ENCODE peak calls at places on chromosomes 2 and 18, in six cellular contexts. One of them, this sample, is unnamed.

GRCh38 chr2:211867845-211868361 is 670.7 kb downstream of the ERBB4 start:
- DNase-seq in stimulated activated naive CD4-positive, alpha-beta T cell: no peak
- DNase-seq in hypothalamus: no peak
- DNase-seq in Panc1: no peak
- DNase-seq in GM04504: no peak
- DNase-seq in neural crest cell: no peak
- DNase-seq in this sample: no peak

GRCh38 chr2:222709191-222709891 is 37.9 kb downstream of the MOGAT1 start:
- DNase-seq in stimulated activated naive CD4-positive, alpha-beta T cell: no peak
- DNase-seq in hypothalamus: peak; percentile 73
- DNase-seq in Panc1: peak; percentile 60
- DNase-seq in GM04504: peak; percentile 86
- DNase-seq in neural crest cell: peak; percentile 66
- DNase-seq in this sample: no peak

GRCh38 chr18:49031511-49032188 is 80.9 kb upstream of the SMAD7 start:
- DNase-seq in stimulated activated naive CD4-positive, alpha-beta T cell: peak; percentile 55
- DNase-seq in hypothalamus: no peak
- DNase-seq in Panc1: no peak
- DNase-seq in GM04504: no peak
- DNase-seq in neural crest cell: no peak
- DNase-seq in this sample: no peak

GRCh38 chr2:182038579-182038978 is 52.9 kb downstream of the PPP1R1C start:
- DNase-seq in stimulated activated naive CD4-positive, alpha-beta T cell: no peak
- DNase-seq in hypothalamus: no peak
- DNase-seq in Panc1: no peak
- DNase-seq in GM04504: peak; percentile 30
- DNase-seq in neural crest cell: no peak
- DNase-seq in this sample: no peak

GRCh38 chr2:68448671-68449394 is 18.3 kb downstream of the FBXO48 start:
- DNase-seq in stimulated activated naive CD4-positive, alpha-beta T cell: peak; percentile 48
- DNase-seq in hypothalamus: no peak
- DNase-seq in Panc1: no peak
- DNase-seq in GM04504: no peak
- DNase-seq in neural crest cell: no peak
- DNase-seq in this sample: no peak

GRCh38 chr2:219072741-219073140 is 12.0 kb upstream of the IHH start:
- DNase-seq in stimulated activated naive CD4-positive, alpha-beta T cell: no peak
- DNase-seq in hypothalamus: no peak
- DNase-seq in Panc1: no peak
- DNase-seq in GM04504: no peak
- DNase-seq in neural crest cell: no peak
- DNase-seq in this sample: no peak

GRCh38 chr2:159034728-159035127 is 66.3 kb downstream of the TANC1 start:
- DNase-seq in stimulated activated naive CD4-positive, alpha-beta T cell: no peak
- DNase-seq in hypothalamus: no peak
- DNase-seq in Panc1: no peak
- DNase-seq in GM04504: no peak
- DNase-seq in neural crest cell: no peak
- DNase-seq in this sample: peak; percentile 59

GRCh38 chr2:138722316-138722715 is 57.9 kb downstream of the NXPH2 start:
- DNase-seq in stimulated activated naive CD4-positive, alpha-beta T cell: no peak
- DNase-seq in hypothalamus: no peak
- DNase-seq in Panc1: no peak
- DNase-seq in GM04504: no peak
- DNase-seq in neural crest cell: no peak
- DNase-seq in this sample: no peak

GRCh38 chr2:88452151-88452851 is at the start of gene FOXI3:
- DNase-seq in stimulated activated naive CD4-positive, alpha-beta T cell: no peak
- DNase-seq in hypothalamus: no peak
- DNase-seq in Panc1: no peak
- DNase-seq in GM04504: no peak
- DNase-seq in neural crest cell: no peak
- DNase-seq in this sample: peak; percentile 76

GRCh38 chr2:74735544-74735943 is 81.5 kb downstream of the SEMA4F start:
- DNase-seq in stimulated activated naive CD4-positive, alpha-beta T cell: no peak
- DNase-seq in hypothalamus: no peak
- DNase-seq in Panc1: no peak
- DNase-seq in GM04504: no peak
- DNase-seq in neural crest cell: no peak
- DNase-seq in this sample: peak; percentile 67

GRCh38 chr2:135913726-135914365 is 37.6 kb upstream of the MCM6 start:
- DNase-seq in stimulated activated naive CD4-positive, alpha-beta T cell: peak; percentile 74
- DNase-seq in hypothalamus: no peak
- DNase-seq in Panc1: peak; percentile 12
- DNase-seq in GM04504: no peak
- DNase-seq in neural crest cell: peak; percentile 42
- DNase-seq in this sample: peak; percentile 44

GRCh38 chr2:37582371-37582770 is 89.1 kb downstream of the CDC42EP3 start:
- DNase-seq in stimulated activated naive CD4-positive, alpha-beta T cell: no peak
- DNase-seq in hypothalamus: no peak
- DNase-seq in Panc1: no peak
- DNase-seq in GM04504: no peak
- DNase-seq in neural crest cell: no peak
- DNase-seq in this sample: no peak

GRCh38 chr2:202084265-202084664 is 11.2 kb downstream of the KIAA2012 start:
- DNase-seq in stimulated activated naive CD4-positive, alpha-beta T cell: no peak
- DNase-seq in hypothalamus: no peak
- DNase-seq in Panc1: no peak
- DNase-seq in GM04504: peak; percentile 29
- DNase-seq in neural crest cell: no peak
- DNase-seq in this sample: peak; percentile 83

GRCh38 chr2:96950391-96951124 is 35.8 kb downstream of the FAM178B start:
- DNase-seq in stimulated activated naive CD4-positive, alpha-beta T cell: no peak
- DNase-seq in hypothalamus: no peak
- DNase-seq in Panc1: no peak
- DNase-seq in GM04504: no peak
- DNase-seq in neural crest cell: no peak
- DNase-seq in this sample: no peak

GRCh38 chr2:16744521-16744920 is 78.9 kb upstream of the CYRIA start:
- DNase-seq in stimulated activated naive CD4-positive, alpha-beta T cell: no peak
- DNase-seq in hypothalamus: no peak
- DNase-seq in Panc1: no peak
- DNase-seq in GM04504: no peak
- DNase-seq in neural crest cell: no peak
- DNase-seq in this sample: no peak

GRCh38 chr2:26269571-26270170 is 24.9 kb downstream of the HADHB start:
- DNase-seq in stimulated activated naive CD4-positive, alpha-beta T cell: no peak
- DNase-seq in hypothalamus: no peak
- DNase-seq in Panc1: no peak
- DNase-seq in GM04504: no peak
- DNase-seq in neural crest cell: no peak
- DNase-seq in this sample: no peak

GRCh38 chr2:237980087-237980486 is 13.3 kb downstream of the UBE2F start:
- DNase-seq in stimulated activated naive CD4-positive, alpha-beta T cell: no peak
- DNase-seq in hypothalamus: peak; percentile 79
- DNase-seq in Panc1: no peak
- DNase-seq in GM04504: no peak
- DNase-seq in neural crest cell: no peak
- DNase-seq in this sample: no peak

GRCh38 chr2:236124182-236124581 is 44.0 kb downstream of the GBX2 start:
- DNase-seq in stimulated activated naive CD4-positive, alpha-beta T cell: no peak
- DNase-seq in hypothalamus: no peak
- DNase-seq in Panc1: no peak
- DNase-seq in GM04504: no peak
- DNase-seq in neural crest cell: no peak
- DNase-seq in this sample: no peak

GRCh38 chr2:215758691-215759090 is 254.7 kb downstream of the MREG start:
- DNase-seq in stimulated activated naive CD4-positive, alpha-beta T cell: no peak
- DNase-seq in hypothalamus: no peak
- DNase-seq in Panc1: no peak
- DNase-seq in GM04504: peak; percentile 34
- DNase-seq in neural crest cell: no peak
- DNase-seq in this sample: no peak

GRCh38 chr2:169765523-169765922 is 31.9 kb downstream of the KLHL23 start:
- DNase-seq in stimulated activated naive CD4-positive, alpha-beta T cell: no peak
- DNase-seq in hypothalamus: no peak
- DNase-seq in Panc1: no peak
- DNase-seq in GM04504: no peak
- DNase-seq in neural crest cell: no peak
- DNase-seq in this sample: no peak

GRCh38 chr2:101546376-101547058 is 71.6 kb upstream of the RFX8 start:
- DNase-seq in stimulated activated naive CD4-positive, alpha-beta T cell: no peak
- DNase-seq in hypothalamus: no peak
- DNase-seq in Panc1: no peak
- DNase-seq in GM04504: no peak
- DNase-seq in neural crest cell: no peak
- DNase-seq in this sample: no peak

GRCh38 chr2:111897924-111898702 is at the start of gene MERTK:
- DNase-seq in stimulated activated naive CD4-positive, alpha-beta T cell: peak; percentile 33
- DNase-seq in hypothalamus: peak; percentile 85
- DNase-seq in Panc1: peak; percentile 53
- DNase-seq in GM04504: no peak
- DNase-seq in neural crest cell: peak; percentile 81
- DNase-seq in this sample: peak; percentile 79

GRCh38 chr2:215626063-215626462 is 190.2 kb upstream of the FN1 start:
- DNase-seq in stimulated activated naive CD4-positive, alpha-beta T cell: no peak
- DNase-seq in hypothalamus: no peak
- DNase-seq in Panc1: no peak
- DNase-seq in GM04504: no peak
- DNase-seq in neural crest cell: no peak
- DNase-seq in this sample: no peak

GRCh38 chr2:100818003-100818605 is 1.8 kb upstream of the NPAS2 start:
- DNase-seq in stimulated activated naive CD4-positive, alpha-beta T cell: peak; percentile 29
- DNase-seq in hypothalamus: no peak
- DNase-seq in Panc1: no peak
- DNase-seq in GM04504: no peak
- DNase-seq in neural crest cell: no peak
- DNase-seq in this sample: no peak

GRCh38 chr2:11342561-11343343 is 1.7 kb downstream of the ROCK2 start:
- DNase-seq in stimulated activated naive CD4-positive, alpha-beta T cell: no peak
- DNase-seq in hypothalamus: no peak
- DNase-seq in Panc1: peak; percentile 75
- DNase-seq in GM04504: peak; percentile 55
- DNase-seq in neural crest cell: no peak
- DNase-seq in this sample: no peak

GRCh38 chr2:104849618-104850097 is 4.3 kb upstream of the POU3F3 start:
- DNase-seq in stimulated activated naive CD4-positive, alpha-beta T cell: peak; percentile 58
- DNase-seq in hypothalamus: peak; percentile 71
- DNase-seq in Panc1: peak; percentile 17
- DNase-seq in GM04504: no peak
- DNase-seq in neural crest cell: peak; percentile 89
- DNase-seq in this sample: peak; percentile 78

GRCh38 chr2:179044500-179044899 is 5.4 kb downstream of the CCDC141 start:
- DNase-seq in stimulated activated naive CD4-positive, alpha-beta T cell: no peak
- DNase-seq in hypothalamus: no peak
- DNase-seq in Panc1: no peak
- DNase-seq in GM04504: no peak
- DNase-seq in neural crest cell: no peak
- DNase-seq in this sample: no peak

GRCh38 chr18:54822872-54823845 is 5.1 kb upstream of the RAB27B start:
- DNase-seq in stimulated activated naive CD4-positive, alpha-beta T cell: no peak
- DNase-seq in hypothalamus: no peak
- DNase-seq in Panc1: peak; percentile 79
- DNase-seq in GM04504: peak; percentile 93
- DNase-seq in neural crest cell: no peak
- DNase-seq in this sample: no peak